ENCODE peak calls at places on chromosome 16, in five cellular contexts. J, N, K, H and Z are unnamed samples. For H3K36me3, the result is how much of the 10 kb centered on the place peaks cover.

GRCh38 chr16:14492614-14493013 is 137.4 kb downstream of the PARN start:
- DNase-seq in J (no peak), N (no peak), K (no peak), H (no peak), Z (no peak)

GRCh38 chr16:61926766-61927165 is 109.5 kb downstream of the CDH8 start:
- DNase-seq in J (no peak), N (no peak), K (no peak), H (no peak), Z (no peak)

GRCh38 chr16:23185661-23186060 is 3.1 kb downstream of the SCNN1G start:
- DNase-seq in J (no peak), N (no peak), K (no peak), H (no peak), Z (no peak)

GRCh38 chr16:6549415-6549814 is 783.2 kb upstream of the RBFOX1 start:
- DNase-seq in J (no peak), N (no peak), K (no peak), H (no peak), Z (no peak)

GRCh38 chr16:5706206-5706605 is 608.6 kb upstream of the EEF2KMT start:
- DNase-seq in J (no peak), N (no peak), K (no peak), H (no peak), Z (no peak)

GRCh38 chr16:3235856-3236669 is 1.1 kb upstream of the ZNF200 start:
- DNase-seq in J (no peak), N (peak), K (peak), H (peak), Z (no peak)

GRCh38 chr16:67663151-67663876 is 2.6 kb downstream of the PARD6A start:
- DNase-seq in J (peak), N (no peak), K (no peak), H (no peak), Z (no peak)

GRCh38 chr16:17556276-17557052 is 85.7 kb upstream of the XYLT1 start:
- DNase-seq in J (no peak), N (no peak), K (no peak), H (no peak), Z (no peak)

GRCh38 chr16:75273054-75273925 is 21.9 kb upstream of the BCAR1 start:
- DNase-seq in J (no peak), N (no peak), K (no peak), H (no peak), Z (peak)

GRCh38 chr16:15033309-15033707 is 22.6 kb downstream of the NTAN1 start:
- DNase-seq in J (peak), N (no peak), K (peak), H (peak), Z (no peak)

GRCh38 chr16:8858994-8859912 is 9.6 kb downstream of the CARHSP1 start:
- DNase-seq in J (no peak), N (no peak), K (no peak), H (no peak), Z (no peak)

GRCh38 chr16:62585041-62585545 is 548.9 kb upstream of the CDH8 start:
- DNase-seq in J (no peak), N (no peak), K (no peak), H (no peak), Z (no peak)

GRCh38 chr16:65576139-65576538 is 454.3 kb upstream of the CDH11 start:
- DNase-seq in J (no peak), N (no peak), K (no peak), H (no peak), Z (no peak)

GRCh38 chr16:81384006-81384405 is 60.6 kb upstream of the CMIP start:
- DNase-seq in J (no peak), N (no peak), K (no peak), H (no peak), Z (no peak)

GRCh38 chr16:56872863-56873391 is 7.9 kb downstream of the SLC12A3 start:
- DNase-seq in J (no peak), N (no peak), K (no peak), H (no peak), Z (no peak)

GRCh38 chr16:31187808-31188189 is 7.9 kb downstream of the FUS start:
- DNase-seq in J (no peak), N (no peak), K (no peak), H (no peak), Z (no peak)
- H3K36me3 ChIP-seq in J (half or more), N (under half), K (half or more), H (half or more), Z (under half)

GRCh38 chr16:52076332-52077115 is 470.4 kb downstream of the TOX3 start:
- DNase-seq in J (no peak), N (no peak), K (no peak), H (no peak), Z (no peak)

GRCh38 chr16:52077656-52078055 is 469.3 kb downstream of the TOX3 start:
- DNase-seq in J (no peak), N (no peak), K (no peak), H (no peak), Z (no peak)

GRCh38 chr16:52074133-52074532 is 472.8 kb downstream of the TOX3 start:
- DNase-seq in J (no peak), N (no peak), K (no peak), H (no peak), Z (no peak)

DNA sequence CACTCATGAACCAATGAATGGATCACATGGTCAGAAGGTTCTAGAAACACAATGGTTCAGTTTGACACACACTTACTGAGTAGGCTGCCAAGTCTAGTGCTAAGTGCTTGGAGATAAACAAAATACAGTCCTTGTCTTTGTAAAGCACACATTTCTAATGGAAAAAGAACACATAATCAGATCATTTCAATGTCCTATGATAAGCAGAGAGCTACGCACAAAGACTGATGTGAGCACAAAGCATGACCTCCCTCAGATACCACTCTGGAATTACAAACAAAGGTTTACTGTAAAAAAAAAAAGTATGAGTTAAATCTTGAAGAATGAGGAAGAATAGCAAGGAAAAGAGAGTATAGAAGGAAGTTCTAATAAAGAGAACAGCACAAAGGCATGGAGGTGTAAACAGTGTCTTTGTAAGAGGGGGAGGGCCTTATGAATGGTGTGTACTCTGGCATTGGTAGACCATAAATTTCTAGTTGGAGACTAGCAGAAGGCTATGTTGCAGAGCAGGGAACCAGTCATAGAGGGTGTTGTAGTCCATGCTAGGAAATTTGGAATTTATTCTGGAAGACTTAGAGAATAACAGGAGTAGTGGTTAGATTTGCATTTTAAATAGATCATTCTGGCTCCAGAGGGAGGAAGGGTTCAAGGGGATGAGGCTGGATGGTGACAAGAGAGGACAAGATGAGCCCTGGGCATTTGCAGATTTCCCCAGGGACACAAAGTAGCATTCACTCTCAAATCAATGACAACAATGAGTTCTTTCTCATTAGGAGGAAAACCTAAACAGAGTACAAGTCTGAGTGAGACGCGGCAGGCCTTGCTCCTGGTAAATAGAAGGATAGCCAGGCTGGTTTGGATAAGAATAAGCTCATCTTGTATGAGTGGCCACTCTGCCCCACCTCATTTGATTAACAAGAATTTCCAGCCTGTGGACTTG is 468.0 kb downstream of the TOX3 start:
- DNase-seq in J (no peak), N (no peak), K (no peak), H (no peak), Z (no peak)
- TF ChIP-seq CTCF in J (no peak), N (no peak), K (no peak), H (no peak), Z (no peak)

GRCh38 chr16:89560413-89561194 is at the start of gene RPL13:
- DNase-seq in J (peak), N (peak), K (peak), H (peak), Z (peak)

GRCh38 chr16:89563639-89564392 is 3.3 kb downstream of the RPL13 start:
- DNase-seq in J (no peak), N (no peak), K (no peak), H (no peak), Z (no peak)

GRCh38 chr16:89562027-89562599 is 1.6 kb downstream of the RPL13 start:
- DNase-seq in J (no peak), N (peak), K (no peak), H (no peak), Z (no peak)

GRCh38 chr16:89562939-89563338 is 2.5 kb downstream of the RPL13 start:
- DNase-seq in J (no peak), N (no peak), K (no peak), H (no peak), Z (no peak)

GRCh38 chr16:89561195-89562026 is 929 bp downstream of the RPL13 start:
- DNase-seq in J (no peak), N (no peak), K (no peak), H (no peak), Z (no peak)
- H3K36me3 ChIP-seq in J (under half), N (under half), K (under half), H (under half), Z (under half)

GRCh38 chr16:10182186-10182683 is at the start of gene GRIN2A:
- DNase-seq in J (no peak), N (no peak), K (no peak), H (no peak), Z (no peak)

GRCh38 chr16:10183606-10183959 is 1.4 kb upstream of the GRIN2A start:
- DNase-seq in J (no peak), N (no peak), K (no peak), H (no peak), Z (no peak)

GRCh38 chr16:10180042-10180770 is 2.0 kb downstream of the GRIN2A start:
- DNase-seq in J (no peak), N (no peak), K (no peak), H (no peak), Z (no peak)

GRCh38 chr16:10180771-10181163 is 1.5 kb downstream of the GRIN2A start:
- DNase-seq in J (no peak), N (peak), K (peak), H (peak), Z (no peak)

DNA sequence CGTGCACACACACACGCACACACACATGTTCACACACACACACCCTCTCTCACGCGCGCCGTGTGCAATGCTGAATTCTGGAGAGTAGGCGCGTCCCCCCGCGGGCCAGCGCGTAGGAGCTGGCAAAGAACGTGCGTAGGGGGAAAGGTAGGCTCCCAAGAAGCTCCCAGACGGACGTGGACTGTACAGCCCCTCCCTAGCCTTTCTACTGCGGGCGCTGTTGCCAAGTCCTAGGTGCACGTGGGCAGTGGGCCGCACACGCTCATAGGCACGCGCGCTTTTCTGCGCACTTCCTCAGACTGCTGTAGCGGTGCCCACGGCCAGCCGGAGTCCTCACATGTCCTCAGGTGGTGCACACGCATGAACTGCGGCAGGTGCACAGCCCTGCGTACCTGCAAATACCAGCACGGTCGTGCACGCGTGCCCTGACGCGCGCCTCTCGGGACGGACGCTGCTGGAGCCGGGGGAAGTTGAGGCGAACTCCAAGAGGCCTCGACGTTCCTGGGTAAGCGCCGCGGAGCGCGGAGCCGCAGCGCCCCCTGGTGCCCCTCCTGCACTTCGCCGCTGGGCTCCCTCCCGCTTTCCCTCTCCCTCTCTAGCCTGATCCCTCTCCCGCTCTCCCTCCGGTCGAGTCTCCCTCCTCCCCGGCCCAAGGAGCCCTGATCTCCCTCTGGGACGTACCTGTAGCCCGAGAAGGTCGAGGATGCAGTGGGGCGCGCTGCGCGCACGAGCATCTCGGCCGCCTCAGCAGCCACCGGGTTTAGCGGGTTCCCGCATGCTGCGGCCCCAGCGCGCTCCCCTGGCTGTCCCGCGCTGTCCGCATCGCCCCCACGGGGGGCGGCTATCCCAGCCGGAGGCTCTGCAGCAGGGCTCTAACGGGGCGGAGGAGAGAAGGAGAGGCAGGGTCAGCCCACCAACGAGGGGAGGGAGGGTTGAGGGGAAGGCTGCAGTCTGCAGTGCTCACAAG is 749 bp downstream of the GRIN2A start:
- DNase-seq in J (no peak), N (peak), K (peak), H (peak), Z (no peak)
- TF ChIP-seq CTCF in J (peak), N (peak), K (peak), H (peak), Z (peak)

DNA sequence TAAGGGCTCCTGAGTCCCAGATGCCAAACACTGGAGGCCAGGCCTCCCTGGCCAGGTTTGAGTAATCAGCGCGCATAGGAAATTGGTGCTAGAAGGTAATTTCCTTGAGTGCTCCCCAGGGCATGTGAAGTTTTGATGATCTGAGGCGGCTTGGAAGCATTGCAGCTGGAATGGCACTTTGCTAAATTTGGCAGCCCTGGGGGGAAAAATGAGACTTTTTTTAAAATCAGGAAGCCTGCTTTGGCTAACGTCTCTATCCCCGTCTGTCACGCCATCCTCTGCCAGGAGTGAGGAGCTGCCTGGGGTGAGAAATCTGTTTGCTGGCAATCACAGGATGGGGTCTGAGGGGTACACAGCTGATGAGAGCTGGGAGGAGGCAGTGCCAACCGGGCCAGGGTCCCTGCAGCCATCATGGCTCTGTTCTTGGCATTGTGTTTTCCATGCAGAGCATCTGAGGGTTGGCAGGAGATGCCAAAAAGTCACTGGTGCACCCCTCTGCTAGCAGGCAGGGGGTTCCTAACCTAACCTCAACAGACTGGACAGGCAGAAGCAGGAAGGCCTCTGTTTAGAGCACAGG is 2.0 kb downstream of the ABCC12 start:
- DNase-seq in J (no peak), N (no peak), K (no peak), H (no peak), Z (no peak)
- H3K36me3 ChIP-seq in J (under half), N (under half), K (under half), H (under half), Z (under half)

GRCh38 chr16:73054131-73054496 is 6.2 kb upstream of the ZFHX3 start:
- DNase-seq in J (no peak), N (no peak), K (peak), H (no peak), Z (no peak)
- TF ChIP-seq CTCF in J (no peak), N (no peak), K (no peak), H (no peak), Z (no peak)